ENCODE peak calls at places on chromosomes 16 and 17, in eight cellular contexts. One of them, this sample, is unnamed.

GRCh38 chr17:35025541-35025940 is 38.0 kb downstream of the RFFL start:
- DNase-seq in endothelial cell: no peak
- DNase-seq in NCI-H460: no peak
- DNase-seq in GF-D8: no peak
- DNase-seq in osteocyte: no peak
- DNase-seq in adipocyte: no peak
- DNase-seq in mucosa of gallbladder: no peak
- DNase-seq in pons: no peak
- DNase-seq in this sample: no peak

GRCh38 chr17:47821424-47822379 is at the start of gene OSBPL7:
- DNase-seq in mucosa of gallbladder: peak; percentile 70
- DNase-seq in adipocyte: peak; percentile 84
- DNase-seq in osteocyte: peak; percentile 90
- DNase-seq in pons: peak; percentile 68
- DNase-seq in NCI-H460: peak; percentile 36
- DNase-seq in endothelial cell: peak; percentile 59
- DNase-seq in GF-D8: peak; percentile 67
- DNase-seq in this sample: peak; percentile 91

GRCh38 chr16:24781256-24781655 is 51.8 kb downstream of the TNRC6A start:
- DNase-seq in pons: no peak
- DNase-seq in GF-D8: no peak
- DNase-seq in adipocyte: no peak
- DNase-seq in mucosa of gallbladder: no peak
- DNase-seq in osteocyte: no peak
- DNase-seq in NCI-H460: no peak
- DNase-seq in endothelial cell: no peak
- DNase-seq in this sample: no peak

GRCh38 chr16:74562117-74562516 is 44.8 kb downstream of the GLG1 start:
- DNase-seq in NCI-H460: no peak
- DNase-seq in GF-D8: no peak
- DNase-seq in adipocyte: no peak
- DNase-seq in mucosa of gallbladder: no peak
- DNase-seq in osteocyte: no peak
- DNase-seq in pons: no peak
- DNase-seq in endothelial cell: no peak
- DNase-seq in this sample: no peak

GRCh38 chr16:65071371-65072311 is 50.2 kb downstream of the CDH11 start:
- DNase-seq in GF-D8: no peak
- DNase-seq in endothelial cell: no peak
- DNase-seq in mucosa of gallbladder: peak; percentile 40
- DNase-seq in osteocyte: no peak
- DNase-seq in pons: peak; percentile 93
- DNase-seq in adipocyte: no peak
- DNase-seq in NCI-H460: no peak
- DNase-seq in this sample: peak; percentile 89

GRCh38 chr17:17132746-17133145 is 73.4 kb downstream of the PLD6 start:
- DNase-seq in pons: no peak
- DNase-seq in mucosa of gallbladder: no peak
- DNase-seq in osteocyte: no peak
- DNase-seq in GF-D8: no peak
- DNase-seq in NCI-H460: no peak
- DNase-seq in endothelial cell: no peak
- DNase-seq in adipocyte: no peak
- DNase-seq in this sample: peak; percentile 79

GRCh38 chr16:360698-361336 is 8.3 kb upstream of the AXIN1 start:
- DNase-seq in pons: no peak
- DNase-seq in endothelial cell: no peak
- DNase-seq in osteocyte: no peak
- DNase-seq in NCI-H460: no peak
- DNase-seq in GF-D8: no peak
- DNase-seq in mucosa of gallbladder: no peak
- DNase-seq in adipocyte: no peak
- DNase-seq in this sample: no peak

GRCh38 chr17:49545811-49546545 is 29.7 kb upstream of the NXPH3 start:
- DNase-seq in osteocyte: no peak
- DNase-seq in adipocyte: no peak
- DNase-seq in endothelial cell: no peak
- DNase-seq in NCI-H460: no peak
- DNase-seq in GF-D8: no peak
- DNase-seq in mucosa of gallbladder: no peak
- DNase-seq in pons: no peak
- DNase-seq in this sample: no peak

GRCh38 chr17:48646183-48647102 is 20.3 kb upstream of the HOXB9 start:
- DNase-seq in mucosa of gallbladder: no peak
- DNase-seq in NCI-H460: peak; percentile 22
- DNase-seq in endothelial cell: no peak
- DNase-seq in GF-D8: no peak
- DNase-seq in pons: no peak
- DNase-seq in adipocyte: no peak
- DNase-seq in osteocyte: no peak
- DNase-seq in this sample: no peak

GRCh38 chr17:58277107-58277506 is 3.6 kb downstream of the MPO start:
- DNase-seq in mucosa of gallbladder: no peak
- DNase-seq in adipocyte: no peak
- DNase-seq in osteocyte: peak; percentile 27
- DNase-seq in NCI-H460: no peak
- DNase-seq in GF-D8: peak; percentile 49
- DNase-seq in endothelial cell: no peak
- DNase-seq in pons: peak; percentile 26
- DNase-seq in this sample: no peak

GRCh38 chr17:58344047-58344790 is 7.8 kb downstream of the SUPT4H1 start:
- DNase-seq in osteocyte: no peak
- DNase-seq in NCI-H460: no peak
- DNase-seq in endothelial cell: no peak
- DNase-seq in pons: peak; percentile 30
- DNase-seq in GF-D8: peak; percentile 96
- DNase-seq in mucosa of gallbladder: no peak
- DNase-seq in adipocyte: no peak
- DNase-seq in this sample: peak; percentile 54

GRCh38 chr17:80791758-80792284 is 199.8 kb upstream of the CHMP6 start:
- DNase-seq in adipocyte: peak; percentile 96
- DNase-seq in endothelial cell: no peak
- DNase-seq in mucosa of gallbladder: peak; percentile 80
- DNase-seq in pons: peak; percentile 63
- DNase-seq in osteocyte: no peak
- DNase-seq in GF-D8: no peak
- DNase-seq in NCI-H460: peak; percentile 85
- DNase-seq in this sample: peak; percentile 68

GRCh38 chr17:29565643-29566472 is 979 bp downstream of the ABHD15 start:
- DNase-seq in osteocyte: peak; percentile 84
- DNase-seq in endothelial cell: no peak
- DNase-seq in mucosa of gallbladder: no peak
- DNase-seq in NCI-H460: no peak
- DNase-seq in GF-D8: no peak
- DNase-seq in adipocyte: no peak
- DNase-seq in pons: no peak
- DNase-seq in this sample: peak; percentile 15

GRCh38 chr17:37650419-37651003 is 7.3 kb upstream of the DDX52 start:
- DNase-seq in osteocyte: no peak
- DNase-seq in GF-D8: peak; percentile 3
- DNase-seq in NCI-H460: peak; percentile 64
- DNase-seq in mucosa of gallbladder: peak; percentile 26
- DNase-seq in endothelial cell: peak; percentile 43
- DNase-seq in pons: peak; percentile 64
- DNase-seq in adipocyte: peak; percentile 79
- DNase-seq in this sample: peak; percentile 27

GRCh38 chr17:13541032-13541480 is 60.7 kb downstream of the HS3ST3A1 start:
- DNase-seq in endothelial cell: no peak
- DNase-seq in GF-D8: no peak
- DNase-seq in osteocyte: no peak
- DNase-seq in mucosa of gallbladder: no peak
- DNase-seq in NCI-H460: no peak
- DNase-seq in adipocyte: peak; percentile 96
- DNase-seq in pons: no peak
- DNase-seq in this sample: no peak

GRCh38 chr17:59476413-59476812 is 89.0 kb upstream of the DHX40 start:
- DNase-seq in mucosa of gallbladder: no peak
- DNase-seq in GF-D8: no peak
- DNase-seq in endothelial cell: no peak
- DNase-seq in osteocyte: no peak
- DNase-seq in adipocyte: no peak
- DNase-seq in NCI-H460: no peak
- DNase-seq in pons: no peak
- DNase-seq in this sample: no peak

GRCh38 chr16:24686678-24687077 is 42.8 kb upstream of the TNRC6A start:
- DNase-seq in adipocyte: no peak
- DNase-seq in mucosa of gallbladder: no peak
- DNase-seq in GF-D8: no peak
- DNase-seq in endothelial cell: no peak
- DNase-seq in osteocyte: no peak
- DNase-seq in NCI-H460: no peak
- DNase-seq in pons: no peak
- DNase-seq in this sample: no peak

GRCh38 chr16:14113344-14113743 is 42.2 kb downstream of the MRTFB start:
- DNase-seq in pons: no peak
- DNase-seq in endothelial cell: no peak
- DNase-seq in mucosa of gallbladder: no peak
- DNase-seq in adipocyte: no peak
- DNase-seq in GF-D8: no peak
- DNase-seq in osteocyte: no peak
- DNase-seq in NCI-H460: no peak
- DNase-seq in this sample: no peak

GRCh38 chr17:79840204-79840988 is 1.2 kb upstream of the CBX4 start:
- DNase-seq in endothelial cell: peak; percentile 56
- DNase-seq in NCI-H460: no peak
- DNase-seq in adipocyte: peak; percentile 88
- DNase-seq in GF-D8: peak; percentile 55
- DNase-seq in pons: no peak
- DNase-seq in mucosa of gallbladder: no peak
- DNase-seq in osteocyte: no peak
- DNase-seq in this sample: peak; percentile 32

GRCh38 chr16:24275413-24275812 is 19.3 kb downstream of the CACNG3 start:
- DNase-seq in mucosa of gallbladder: no peak
- DNase-seq in NCI-H460: no peak
- DNase-seq in GF-D8: no peak
- DNase-seq in pons: no peak
- DNase-seq in endothelial cell: no peak
- DNase-seq in adipocyte: no peak
- DNase-seq in osteocyte: no peak
- DNase-seq in this sample: no peak

GRCh38 chr17:10059684-10060211 is 138.7 kb downstream of the GAS7 start:
- DNase-seq in GF-D8: no peak
- DNase-seq in adipocyte: peak; percentile 50
- DNase-seq in endothelial cell: no peak
- DNase-seq in osteocyte: no peak
- DNase-seq in NCI-H460: no peak
- DNase-seq in pons: no peak
- DNase-seq in mucosa of gallbladder: no peak
- DNase-seq in this sample: no peak

GRCh38 chr17:67311551-67311950 is 54.8 kb downstream of the PSMD12 start:
- DNase-seq in endothelial cell: no peak
- DNase-seq in NCI-H460: no peak
- DNase-seq in GF-D8: no peak
- DNase-seq in mucosa of gallbladder: no peak
- DNase-seq in osteocyte: no peak
- DNase-seq in pons: no peak
- DNase-seq in adipocyte: no peak
- DNase-seq in this sample: no peak

GRCh38 chr17:70242781-70243437 is 73.6 kb downstream of the KCNJ2 start:
- DNase-seq in osteocyte: no peak
- DNase-seq in NCI-H460: no peak
- DNase-seq in endothelial cell: no peak
- DNase-seq in adipocyte: no peak
- DNase-seq in GF-D8: no peak
- DNase-seq in mucosa of gallbladder: no peak
- DNase-seq in pons: no peak
- DNase-seq in this sample: no peak

GRCh38 chr16:790086-790485 is 1.7 kb downstream of the CHTF18 start:
- DNase-seq in GF-D8: no peak
- DNase-seq in osteocyte: no peak
- DNase-seq in NCI-H460: no peak
- DNase-seq in mucosa of gallbladder: no peak
- DNase-seq in adipocyte: no peak
- DNase-seq in pons: no peak
- DNase-seq in endothelial cell: no peak
- DNase-seq in this sample: no peak